ENCODE peak calls at places on chromosomes 2 and 18, in seven cellular contexts. L is caudate nucleus, Z is GOT3, V is thoracic aorta, X is MCF 10A, P is endodermal cell, T is Calu3. N is an unnamed sample.

GRCh38 chr2:46984642-46985476 is 69.3 kb upstream of the MCFD2 start:
- DNase-seq in L (no peak), Z (peak), V (peak), X (peak), P (no peak), T (peak), N (no peak)

GRCh38 chr18:78721281-78721949 is 258.2 kb upstream of the SALL3 start:
- DNase-seq in L (no peak), Z (no peak), V (no peak), X (no peak), P (peak), T (no peak), N (no peak)

GRCh38 chr2:239310401-239311061 is 90.3 kb downstream of the HDAC4 start:
- DNase-seq in L (no peak), Z (no peak), V (no peak), X (no peak), P (peak), T (no peak), N (no peak)

GRCh38 chr2:110991951-110992350 is 128.8 kb upstream of the BCL2L11 start:
- DNase-seq in L (no peak), Z (no peak), V (no peak), X (no peak), P (no peak), T (no peak), N (no peak)

GRCh38 chr18:75215663-75216062 is 5.1 kb downstream of the TSHZ1 start:
- DNase-seq in L (no peak), Z (no peak), V (no peak), X (no peak), P (no peak), T (no peak), N (no peak)

GRCh38 chr2:15993666-15994065 is 53.3 kb downstream of the MYCN start:
- DNase-seq in L (no peak), Z (no peak), V (no peak), X (no peak), P (no peak), T (no peak), N (no peak)

GRCh38 chr2:71786291-71787107 is 333.1 kb downstream of the DYSF start:
- DNase-seq in L (no peak), Z (no peak), V (no peak), X (no peak), P (peak), T (no peak), N (no peak)

GRCh38 chr18:8257851-8258434 is 351.3 kb upstream of the RAB12 start:
- DNase-seq in L (no peak), Z (no peak), V (no peak), X (no peak), P (no peak), T (no peak), N (no peak)

GRCh38 chr2:96542357-96542977 is 5.9 kb downstream of the ARID5A start:
- DNase-seq in L (no peak), Z (no peak), V (no peak), X (no peak), P (peak), T (no peak), N (no peak)

GRCh38 chr2:59885536-59885935 is 667.9 kb downstream of the BCL11A start:
- DNase-seq in L (no peak), Z (no peak), V (no peak), X (no peak), P (peak), T (no peak), N (no peak)

GRCh38 chr2:239034561-239035341 is 186.9 kb downstream of the TWIST2 start:
- DNase-seq in L (no peak), Z (no peak), V (no peak), X (no peak), P (no peak), T (no peak), N (no peak)

GRCh38 chr2:38439807-38440300 is 62.8 kb upstream of the ATL2 start:
- DNase-seq in L (no peak), Z (no peak), V (no peak), X (no peak), P (no peak), T (no peak), N (no peak)

GRCh38 chr18:34783485-34783884 is 73.4 kb downstream of the DTNA start:
- DNase-seq in L (no peak), Z (no peak), V (no peak), X (no peak), P (no peak), T (no peak), N (no peak)

GRCh38 chr2:106623424-106623823 is 136.3 kb downstream of the CD8B2 start:
- DNase-seq in L (no peak), Z (no peak), V (no peak), X (no peak), P (no peak), T (no peak), N (no peak)

GRCh38 chr18:43596106-43596712 is 318.9 kb upstream of the SYT4 start:
- DNase-seq in L (no peak), Z (no peak), V (no peak), X (peak), P (no peak), T (no peak), N (no peak)

GRCh38 chr2:109005686-109006204 is 16.7 kb upstream of the EDAR start:
- DNase-seq in L (peak), Z (no peak), V (no peak), X (no peak), P (no peak), T (no peak), N (no peak)

GRCh38 chr2:29114514-29114840 is 738 bp upstream of the CLIP4 start:
- DNase-seq in L (no peak), Z (no peak), V (no peak), X (no peak), P (no peak), T (no peak), N (no peak)